ENCODE peak calls at places on chromosomes 16 and 17, in eight cellular contexts. U, R, H, C, F, W, Y and D are unnamed samples.

GRCh38 chr16:89288577-89288844 is 71.0 kb downstream of the ZNF778 start:
- DNase-seq in U (no peak), R (no peak), H (no peak), C (no peak), F (no peak), W (no peak), Y (no peak), D (no peak)

GRCh38 chr16:56259425-56259779 is 68.1 kb downstream of the GNAO1 start:
- DNase-seq in U (no peak), R (no peak), H (no peak), C (no peak), F (no peak), W (no peak), Y (no peak), D (no peak)

GRCh38 chr17:37543527-37544122 is 53.9 kb downstream of the DUSP14 start:
- DNase-seq in U (no peak), R (no peak), H (no peak), C (no peak), F (no peak), W (no peak), Y (peak), D (no peak)

GRCh38 chr17:49565948-49566491 is 9.7 kb upstream of the NXPH3 start:
- DNase-seq in U (no peak), R (peak), H (no peak), C (peak), F (peak), W (no peak), Y (peak), D (peak)

GRCh38 chr17:49438439-49438861 is 23.8 kb upstream of the PHB1 start:
- DNase-seq in U (peak), R (no peak), H (no peak), C (no peak), F (no peak), W (no peak), Y (no peak), D (no peak)

GRCh38 chr17:45228985-45229517 is 7.4 kb downstream of the FMNL1 start:
- DNase-seq in U (peak), R (peak), H (peak), C (peak), F (peak), W (peak), Y (peak), D (peak)

GRCh38 chr16:14487579-14487978 is 142.5 kb downstream of the PARN start:
- DNase-seq in U (no peak), R (no peak), H (no peak), C (no peak), F (no peak), W (no peak), Y (no peak), D (no peak)

GRCh38 chr17:28426081-28426519 is 20.1 kb upstream of the SLC46A1 start:
- DNase-seq in U (peak), R (no peak), H (no peak), C (no peak), F (no peak), W (peak), Y (no peak), D (no peak)

GRCh38 chr16:11677451-11677951 is 9.2 kb downstream of the SNN start:
- DNase-seq in U (no peak), R (peak), H (no peak), C (no peak), F (no peak), W (no peak), Y (peak), D (no peak)

GRCh38 chr17:63613663-63614062 is 8.6 kb upstream of the MAP3K3 start:
- DNase-seq in U (no peak), R (no peak), H (no peak), C (no peak), F (no peak), W (no peak), Y (no peak), D (no peak)

GRCh38 chr17:71447644-71448043 is 673.2 kb upstream of the SOX9 start:
- DNase-seq in U (no peak), R (no peak), H (no peak), C (no peak), F (no peak), W (no peak), Y (no peak), D (no peak)

GRCh38 chr16:89909777-89910716 is 8.6 kb upstream of the MC1R start:
- DNase-seq in U (peak), R (peak), H (no peak), C (peak), F (peak), W (peak), Y (peak), D (peak)

GRCh38 chr17:71329310-71330098 is 791.3 kb upstream of the SOX9 start:
- DNase-seq in U (no peak), R (no peak), H (no peak), C (peak), F (no peak), W (no peak), Y (no peak), D (no peak)

GRCh38 chr17:2370211-2370589 is 30.7 kb downstream of the MNT start:
- DNase-seq in U (no peak), R (no peak), H (no peak), C (no peak), F (no peak), W (no peak), Y (no peak), D (no peak)

GRCh38 chr17:18315498-18316360 is 636 bp downstream of the SMCR8 start:
- DNase-seq in U (no peak), R (no peak), H (no peak), C (no peak), F (no peak), W (no peak), Y (no peak), D (peak)

GRCh38 chr17:74325743-74326379 is at the start of gene KIF19:
- DNase-seq in U (peak), R (no peak), H (no peak), C (no peak), F (no peak), W (peak), Y (no peak), D (peak)

GRCh38 chr16:48384305-48384981 is 770 bp downstream of the SIAH1 start:
- DNase-seq in U (peak), R (peak), H (no peak), C (no peak), F (peak), W (peak), Y (no peak), D (peak)

GRCh38 chr17:21355586-21355985 is 20.6 kb upstream of the KCNJ12 start:
- DNase-seq in U (no peak), R (no peak), H (no peak), C (no peak), F (no peak), W (no peak), Y (no peak), D (no peak)

GRCh38 chr17:67452681-67453554 is 75.8 kb downstream of the PITPNC1 start:
- DNase-seq in U (no peak), R (no peak), H (no peak), C (no peak), F (no peak), W (no peak), Y (no peak), D (peak)

GRCh38 chr16:85353839-85354622 is 241.8 kb upstream of the CIBAR2 start:
- DNase-seq in U (no peak), R (no peak), H (no peak), C (peak), F (no peak), W (peak), Y (no peak), D (no peak)

GRCh38 chr17:43211480-43212402 is at the start of gene TMEM106A:
- DNase-seq in U (peak), R (peak), H (peak), C (peak), F (peak), W (peak), Y (peak), D (peak)
- TF ChIP-seq CTCF in U (no peak), R (peak), H (peak), C (peak), F (peak), W (no peak), Y (peak), D (peak)

GRCh38 chr17:42050360-42051012 is at the start of gene C17orf113:
- DNase-seq in U (peak), R (peak), H (no peak), C (no peak), F (no peak), W (peak), Y (peak), D (peak)
- TF ChIP-seq CTCF in U (peak), R (peak), H (no peak), C (peak), F (peak), W (peak), Y (peak), D (peak)

GRCh38 chr16:87691686-87692079 is 74.1 kb downstream of the KLHDC4 start:
- DNase-seq in U (no peak), R (no peak), H (no peak), C (no peak), F (no peak), W (no peak), Y (no peak), D (no peak)

GRCh38 chr16:87692756-87693155 is 73.0 kb downstream of the KLHDC4 start:
- DNase-seq in U (no peak), R (no peak), H (no peak), C (no peak), F (no peak), W (no peak), Y (no peak), D (no peak)

GRCh38 chr16:87692176-87692575 is 73.6 kb downstream of the KLHDC4 start:
- DNase-seq in U (no peak), R (no peak), H (no peak), C (no peak), F (no peak), W (no peak), Y (no peak), D (no peak)

GRCh38 chr16:87689956-87690465 is 75.8 kb downstream of the KLHDC4 start:
- DNase-seq in U (no peak), R (no peak), H (no peak), C (no peak), F (no peak), W (no peak), Y (no peak), D (no peak)

GRCh38 chr16:87690911-87691685 is 74.7 kb downstream of the KLHDC4 start:
- DNase-seq in U (no peak), R (no peak), H (no peak), C (no peak), F (no peak), W (no peak), Y (no peak), D (no peak)
- TF ChIP-seq CTCF in U (no peak), R (no peak), H (no peak), C (no peak), F (no peak), W (no peak), Y (no peak), D (no peak)

DNA sequence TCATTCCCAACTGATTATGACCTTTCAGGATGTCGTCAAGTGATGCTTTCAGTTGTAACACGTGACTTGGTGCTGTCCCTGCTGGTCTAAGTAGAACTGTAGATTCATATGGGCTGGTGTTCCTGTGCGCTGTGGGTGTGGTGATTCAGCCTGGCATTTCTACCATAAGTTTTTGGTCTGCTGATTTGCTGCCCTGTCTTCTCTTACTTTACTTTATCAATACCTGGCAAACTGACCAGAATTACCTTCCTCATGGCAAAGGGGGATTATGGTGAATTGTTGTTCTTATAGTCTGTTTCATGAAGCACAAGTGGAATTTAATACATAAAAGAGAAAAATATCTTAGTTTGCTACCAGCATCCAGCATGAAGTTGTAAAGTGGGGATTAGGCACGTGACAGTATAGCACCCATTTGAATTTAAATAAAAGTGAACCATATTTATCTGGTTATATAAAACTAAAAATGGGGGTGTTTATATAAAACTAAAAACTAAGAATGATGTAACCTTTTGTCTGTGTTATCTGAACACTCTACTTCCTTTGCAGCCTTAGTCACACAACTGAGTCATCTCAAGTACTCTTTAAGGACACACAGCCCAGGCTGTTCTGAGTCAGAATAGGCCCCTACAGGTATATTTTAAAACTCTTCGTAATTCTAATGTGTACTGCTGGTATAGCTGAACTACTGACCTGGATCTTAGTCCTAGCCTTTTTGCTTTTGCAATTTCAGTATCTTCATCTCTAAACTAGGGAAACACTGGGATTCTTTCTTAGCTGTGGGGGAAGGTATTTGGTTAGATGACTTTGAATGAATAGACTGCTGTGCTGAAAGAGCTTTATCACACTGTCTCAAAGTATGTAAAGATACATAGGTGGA is 28.3 kb downstream of the TTC19 start:
- DNase-seq in U (no peak), R (peak), H (peak), C (peak), F (peak), W (no peak), Y (peak), D (peak)
- TF ChIP-seq CTCF in U (no peak), R (no peak), H (no peak), C (no peak), F (no peak), W (no peak), Y (no peak), D (peak)

GRCh38 chr16:72162105-72162680 is 9.8 kb downstream of the PMFBP1 start:
- DNase-seq in U (no peak), R (no peak), H (no peak), C (no peak), F (no peak), W (no peak), Y (no peak), D (no peak)
- TF ChIP-seq CTCF in U (no peak), R (no peak), H (no peak), C (no peak), F (no peak), W (no peak), Y (no peak), D (no peak)